ENCODE peak calls at places on chromosomes 11 and 22, in nine cellular contexts. One of them, this sample, is unnamed.

GRCh38 chr11:61010466-61011238 is 39.2 kb downstream of the CD6 start:
- DNase-seq in endothelial cell: no peak
- DNase-seq in neural progenitor cell: peak
- DNase-seq in hepatocyte: no peak
- DNase-seq in mammary epithelial cell: no peak
- DNase-seq in upper lobe of right lung: no peak
- DNase-seq in IMR-90: no peak
- DNase-seq in nephron progenitor cell: no peak
- DNase-seq in mucosa of descending colon: no peak
- DNase-seq in this sample: no peak

GRCh38 chr22:46639843-46640242 is 19.7 kb downstream of the GRAMD4 start:
- DNase-seq in endothelial cell: no peak
- DNase-seq in neural progenitor cell: no peak
- DNase-seq in hepatocyte: no peak
- DNase-seq in mammary epithelial cell: no peak
- DNase-seq in upper lobe of right lung: no peak
- DNase-seq in IMR-90: peak
- DNase-seq in nephron progenitor cell: no peak
- DNase-seq in mucosa of descending colon: no peak
- DNase-seq in this sample: no peak

GRCh38 chr11:105641433-105641832 is 31.6 kb downstream of the GRIA4 start:
- DNase-seq in endothelial cell: no peak
- DNase-seq in neural progenitor cell: no peak
- DNase-seq in hepatocyte: no peak
- DNase-seq in mammary epithelial cell: no peak
- DNase-seq in upper lobe of right lung: no peak
- DNase-seq in IMR-90: peak
- DNase-seq in nephron progenitor cell: no peak
- DNase-seq in mucosa of descending colon: no peak
- DNase-seq in this sample: no peak

GRCh38 chr22:33659423-33659822 is 260.9 kb downstream of the LARGE1 start:
- DNase-seq in endothelial cell: no peak
- DNase-seq in neural progenitor cell: no peak
- DNase-seq in hepatocyte: no peak
- DNase-seq in mammary epithelial cell: no peak
- DNase-seq in upper lobe of right lung: no peak
- DNase-seq in IMR-90: no peak
- DNase-seq in nephron progenitor cell: no peak
- DNase-seq in mucosa of descending colon: no peak
- DNase-seq in this sample: no peak

GRCh38 chr11:113895367-113896155 is 9.0 kb upstream of the HTR3B start:
- DNase-seq in endothelial cell: no peak
- DNase-seq in neural progenitor cell: peak
- DNase-seq in hepatocyte: no peak
- DNase-seq in mammary epithelial cell: no peak
- DNase-seq in upper lobe of right lung: no peak
- DNase-seq in IMR-90: no peak
- DNase-seq in nephron progenitor cell: peak
- DNase-seq in mucosa of descending colon: no peak
- DNase-seq in this sample: no peak

GRCh38 chr22:38258895-38259294 is 13.9 kb downstream of the TMEM184B start:
- DNase-seq in endothelial cell: no peak
- DNase-seq in neural progenitor cell: no peak
- DNase-seq in hepatocyte: no peak
- DNase-seq in mammary epithelial cell: no peak
- DNase-seq in upper lobe of right lung: no peak
- DNase-seq in IMR-90: peak
- DNase-seq in nephron progenitor cell: no peak
- DNase-seq in mucosa of descending colon: no peak
- DNase-seq in this sample: no peak

GRCh38 chr11:45646275-45646970 is 19.0 kb downstream of the CHST1 start:
- DNase-seq in endothelial cell: no peak
- DNase-seq in neural progenitor cell: peak
- DNase-seq in hepatocyte: no peak
- DNase-seq in mammary epithelial cell: peak
- DNase-seq in upper lobe of right lung: no peak
- DNase-seq in IMR-90: peak
- DNase-seq in nephron progenitor cell: no peak
- DNase-seq in mucosa of descending colon: no peak
- DNase-seq in this sample: peak

GRCh38 chr11:116498161-116498560 is 274.6 kb downstream of the BUD13 start:
- DNase-seq in endothelial cell: no peak
- DNase-seq in neural progenitor cell: no peak
- DNase-seq in hepatocyte: no peak
- DNase-seq in mammary epithelial cell: no peak
- DNase-seq in upper lobe of right lung: no peak
- DNase-seq in IMR-90: no peak
- DNase-seq in nephron progenitor cell: no peak
- DNase-seq in mucosa of descending colon: no peak
- DNase-seq in this sample: peak

GRCh38 chr22:44172370-44173108 is 8.2 kb upstream of the PARVG start:
- DNase-seq in endothelial cell: no peak
- DNase-seq in neural progenitor cell: peak
- DNase-seq in hepatocyte: no peak
- DNase-seq in mammary epithelial cell: no peak
- DNase-seq in upper lobe of right lung: peak
- DNase-seq in IMR-90: no peak
- DNase-seq in nephron progenitor cell: no peak
- DNase-seq in mucosa of descending colon: peak
- DNase-seq in this sample: no peak

This sample was measured in mesenteric fat pad.